ENCODE peak calls at places on chromosomes 16 and 17, in ten cellular contexts. L is GM12865; W is left lung; M is CD4-positive, alpha-beta T cell; T is GM13977; J is astrocyte of the spinal cord; G is natural killer cell; R is kidney; V is AG10803; K is hepatocyte. B is an unnamed sample.

GRCh38 chr16:86363057-86363490 is 147.3 kb upstream of the FOXF1 start:
- DNase-seq in L (no peak), W (no peak), M (no peak), T (no peak), J (peak; percentile 91), G (no peak), R (no peak), V (peak; percentile 97), K (peak; percentile 75), B (peak; percentile 81)

GRCh38 chr17:4573682-4574081 is 10.6 kb upstream of the SMTNL2 start:
- DNase-seq in L (peak; percentile 60), W (no peak), M (peak; percentile 16), T (peak; percentile 76), J (no peak), G (no peak), R (peak; percentile 56), V (no peak), K (no peak), B (no peak)

GRCh38 chr17:27793168-27793905 is 7.0 kb downstream of the NOS2 start:
- DNase-seq in L (no peak), W (no peak), M (no peak), T (peak; percentile 55), J (no peak), G (no peak), R (no peak), V (no peak), K (peak; percentile 80), B (no peak)

GRCh38 chr17:57676543-57676942 is 68.6 kb downstream of the CCDC182 start:
- DNase-seq in L (no peak), W (no peak), M (no peak), T (no peak), J (no peak), G (no peak), R (no peak), V (no peak), K (no peak), B (no peak)

GRCh38 chr17:36705651-36706436 is 104.5 kb downstream of the MRM1 start:
- DNase-seq in L (peak; percentile 61), W (no peak), M (peak; percentile 39), T (peak; percentile 79), J (peak; percentile 11), G (peak; percentile 33), R (no peak), V (peak; percentile 22), K (peak; percentile 58), B (peak; percentile 34)

GRCh38 chr17:75719732-75720131 is 1.5 kb upstream of the ITGB4 start:
- DNase-seq in L (no peak), W (no peak), M (no peak), T (no peak), J (no peak), G (no peak), R (no peak), V (no peak), K (no peak), B (no peak)

GRCh38 chr17:82242698-82242976 is 13.8 kb downstream of the SLC16A3 start:
- DNase-seq in L (no peak), W (no peak), M (no peak), T (no peak), J (no peak), G (no peak), R (peak; percentile 73), V (no peak), K (no peak), B (no peak)

GRCh38 chr17:17724307-17724921 is 43.2 kb downstream of the RAI1 start:
- DNase-seq in L (peak; percentile 59), W (no peak), M (no peak), T (peak; percentile 92), J (peak; percentile 56), G (peak; percentile 28), R (no peak), V (no peak), K (peak; percentile 51), B (peak; percentile 61)

GRCh38 chr16:89337965-89338364 is 120.5 kb downstream of the ZNF778 start:
- DNase-seq in L (no peak), W (no peak), M (no peak), T (no peak), J (no peak), G (no peak), R (peak; percentile 63), V (no peak), K (no peak), B (no peak)

GRCh38 chr17:1873418-1873817 is 43.6 kb downstream of the RPA1 start:
- DNase-seq in L (peak; percentile 75), W (no peak), M (no peak), T (peak; percentile 73), J (no peak), G (no peak), R (no peak), V (no peak), K (no peak), B (no peak)

GRCh38 chr17:77345260-77345910 is 204.6 kb downstream of the SEC14L1 start:
- DNase-seq in L (no peak), W (no peak), M (no peak), T (no peak), J (no peak), G (no peak), R (no peak), V (no peak), K (no peak), B (no peak)

DNA sequence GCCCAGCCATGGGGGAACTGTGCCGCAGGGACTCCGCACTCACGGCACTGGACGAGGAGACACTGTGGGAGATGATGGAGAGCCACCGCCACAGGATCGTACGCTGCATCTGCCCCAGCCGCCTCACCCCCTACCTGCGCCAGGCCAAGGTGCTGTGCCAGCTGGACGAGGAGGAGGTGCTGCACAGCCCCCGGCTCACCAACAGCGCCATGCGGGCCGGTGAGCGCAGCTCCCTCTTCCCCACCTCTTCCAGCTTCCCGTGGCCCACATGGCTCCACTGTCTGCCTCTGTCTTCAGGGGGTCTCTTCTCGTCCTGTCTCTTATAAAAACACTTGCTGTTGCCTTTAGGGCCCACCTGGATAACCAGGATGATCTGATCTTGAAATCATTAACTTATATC is 11.6 kb downstream of the CARD14 start:
- DNase-seq in L (no peak), W (no peak), M (no peak), T (no peak), J (no peak), G (no peak), R (no peak), V (no peak), K (no peak), B (no peak)
- TF ChIP-seq CTCF in L (no peak), W (no peak), M (no peak), T (no peak), J (no peak), G (no peak), R (no peak), V (no peak), K (no peak), B (no peak)

GRCh38 chr16:81831722-81832126 is 52.6 kb downstream of the PLCG2 start:
- DNase-seq in L (peak; percentile 96), W (peak; percentile 89), M (peak; percentile 19), T (peak; percentile 64), J (no peak), G (peak; percentile 79), R (no peak), V (peak; percentile 12), K (no peak), B (no peak)
- TF ChIP-seq CTCF in L (peak; percentile 48), W (peak; percentile 52), M (no peak), T (peak; percentile 28), J (no peak), G (peak; percentile 25), R (no peak), V (no peak), K (no peak), B (no peak)

GRCh38 chr16:56493131-56493530 is 26.7 kb downstream of the BBS2 start:
- DNase-seq in L (no peak), W (no peak), M (no peak), T (no peak), J (no peak), G (no peak), R (no peak), V (peak; percentile 17), K (no peak), B (peak; percentile 44)
- TF ChIP-seq CTCF in L (no peak), W (no peak), M (no peak), T (no peak), J (no peak), G (no peak), R (no peak), V (no peak), K (no peak), B (no peak)

GRCh38 chr16:12881771-12882170 is 19.6 kb upstream of the SHISA9 start:
- DNase-seq in L (no peak), W (no peak), M (no peak), T (no peak), J (no peak), G (no peak), R (no peak), V (peak; percentile 59), K (no peak), B (no peak)

GRCh38 chr16:12878973-12879372 is 22.4 kb upstream of the SHISA9 start:
- DNase-seq in L (no peak), W (no peak), M (no peak), T (no peak), J (no peak), G (no peak), R (no peak), V (no peak), K (no peak), B (no peak)

GRCh38 chr16:12876778-12877177 is 24.6 kb upstream of the SHISA9 start:
- DNase-seq in L (no peak), W (no peak), M (no peak), T (no peak), J (no peak), G (no peak), R (no peak), V (no peak), K (no peak), B (no peak)

GRCh38 chr16:12879812-12880211 is 21.6 kb upstream of the SHISA9 start:
- DNase-seq in L (no peak), W (no peak), M (no peak), T (no peak), J (no peak), G (no peak), R (no peak), V (no peak), K (no peak), B (no peak)

DNA sequence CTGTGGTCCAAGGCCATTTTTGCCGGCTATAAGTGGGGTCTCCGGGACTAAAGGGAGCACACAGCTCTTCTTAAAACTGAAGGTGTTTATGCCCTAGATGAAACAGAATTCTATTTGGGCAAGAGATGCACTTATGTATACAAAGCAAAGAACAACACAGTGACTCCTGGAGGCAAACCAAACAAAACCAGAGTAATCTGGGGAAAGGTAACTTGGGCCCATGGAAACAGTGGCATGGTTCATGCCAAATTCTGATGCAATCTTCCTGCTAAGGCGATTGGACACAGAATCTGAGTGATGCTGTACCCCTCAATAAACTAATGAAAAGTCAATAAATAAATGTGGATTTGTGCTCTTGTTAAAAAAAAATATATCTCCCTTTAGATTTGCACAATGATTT is 20.2 kb upstream of the SHISA9 start:
- DNase-seq in L (no peak), W (no peak), M (no peak), T (no peak), J (no peak), G (no peak), R (no peak), V (no peak), K (no peak), B (no peak)
- TF ChIP-seq CTCF in L (no peak), W (no peak), M (no peak), T (no peak), J (no peak), G (no peak), R (no peak), V (no peak), K (no peak), B (no peak)

B was measured in choroid plexus epithelial cell.